ENCODE peak calls at places on chromosomes 4 and X, in ten cellular contexts. V is spleen, O is lung, Y is tibial artery, S is GM12878, Z is neural progenitor cell, D is tibial nerve, N is osteoblast, C is esophagus squamous epithelium, M is ovary. W is an unnamed sample.

GRCh38 chrX:56728321-56728720 is 722 bp upstream of the NBDY start:
- DNase-seq in V (no peak), D (no peak), M (no peak), S (no peak), O (no peak), C (no peak), Y (no peak), Z (no peak), N (no peak), W (no peak)

GRCh38 chr4:6275351-6275750 is 5.7 kb downstream of the WFS1 start:
- DNase-seq in S (no peak), M (no peak), Z (no peak), C (no peak), O (no peak), D (no peak), Y (no peak), V (no peak), N (peak; percentile 11), W (no peak)

GRCh38 chr4:114036426-114036825 is 57.0 kb upstream of the ARSJ start:
- DNase-seq in Y (no peak), V (no peak), Z (peak; percentile 12), N (no peak), D (no peak), S (no peak), M (no peak), O (no peak), C (no peak), W (peak; percentile 28)

GRCh38 chr4:147019061-147019460 is 73.4 kb upstream of the TTC29 start:
- DNase-seq in S (no peak), Z (peak; percentile 65), O (peak; percentile 62), N (peak; percentile 31), V (peak; percentile 78), D (peak; percentile 92), Y (peak; percentile 79), M (no peak), C (no peak), W (peak; percentile 80)

GRCh38 chrX:97315939-97316338 is 432.2 kb downstream of the RPA4 start:
- DNase-seq in Y (no peak), S (no peak), Z (no peak), N (no peak), C (no peak), D (no peak), V (no peak), M (no peak), O (no peak), W (no peak)

GRCh38 chr4:71827811-71828210 is 43.9 kb upstream of the GC start:
- DNase-seq in Z (no peak), O (no peak), C (no peak), Y (no peak), N (no peak), D (no peak), S (no peak), V (no peak), M (no peak), W (no peak)

GRCh38 chr4:173506780-173507211 is 23.2 kb downstream of the HAND2 start:
- DNase-seq in S (no peak), N (peak; percentile 74), D (no peak), O (no peak), Y (no peak), Z (peak; percentile 75), M (no peak), V (no peak), C (no peak), W (no peak)

GRCh38 chrX:24133280-24133679 is 16.2 kb upstream of the ZFX start:
- DNase-seq in D (no peak), C (no peak), Z (no peak), O (no peak), S (no peak), N (peak; percentile 51), Y (no peak), M (no peak), V (peak; percentile 49), W (no peak)

GRCh38 chr4:73978886-73979285 is 2.9 kb downstream of the PF4 start:
- DNase-seq in C (no peak), N (peak; percentile 83), O (no peak), V (no peak), M (no peak), S (no peak), Y (no peak), Z (no peak), D (no peak), W (no peak)

GRCh38 chr4:1045193-1045594 is 33.8 kb downstream of the FGFRL1 start:
- DNase-seq in S (no peak), Z (no peak), M (peak; percentile 19), C (no peak), Y (no peak), O (no peak), V (peak; percentile 47), N (peak; percentile 76), D (no peak), W (peak; percentile 29)

GRCh38 chrX:30181353-30181752 is 34.0 kb upstream of the MAGEB2 start:
- DNase-seq in C (no peak), Z (no peak), M (no peak), O (no peak), Y (no peak), S (no peak), N (peak; percentile 27), D (no peak), V (no peak), W (no peak)

GRCh38 chr4:150976478-150977118 is 38.5 kb downstream of the LRBA start:
- DNase-seq in O (no peak), V (no peak), D (no peak), Z (peak; percentile 38), S (no peak), C (no peak), N (no peak), Y (no peak), M (no peak), W (no peak)

GRCh38 chr4:54230479-54231418 is 1.7 kb downstream of the PDGFRA start:
- DNase-seq in C (no peak), Z (peak; percentile 49), D (peak; percentile 53), Y (peak; percentile 70), V (no peak), M (peak; percentile 45), S (no peak), O (no peak), N (peak; percentile 92), W (no peak)

GRCh38 chr4:117447925-117448324 is 362.5 kb upstream of the TRAM1L1 start:
- DNase-seq in M (no peak), Z (no peak), O (no peak), S (no peak), N (no peak), C (no peak), Y (no peak), V (no peak), D (no peak), W (peak; percentile 31)

GRCh38 chr4:1933700-1934099 is 62.5 kb downstream of the NSD2 start:
- DNase-seq in N (no peak), Y (no peak), V (no peak), M (no peak), D (no peak), C (no peak), O (no peak), S (no peak), Z (no peak), W (no peak)

GRCh38 chrX:85052636-85053343 is 49.1 kb downstream of the APOOL start:
- DNase-seq in M (no peak), S (no peak), D (no peak), O (no peak), V (no peak), Y (no peak), C (no peak), Z (no peak), N (no peak), W (no peak)

GRCh38 chrX:108001218-108001814 is 19.1 kb upstream of the TEX13B start:
- DNase-seq in Y (no peak), O (no peak), C (no peak), M (no peak), Z (peak; percentile 50), D (no peak), V (no peak), S (no peak), N (peak; percentile 62), W (no peak)

GRCh38 chrX:28888421-28888820 is 301.2 kb downstream of the IL1RAPL1 start:
- DNase-seq in C (no peak), Y (no peak), S (no peak), N (no peak), D (no peak), V (no peak), M (no peak), Z (no peak), O (no peak), W (no peak)

GRCh38 chrX:28884823-28885222 is 297.6 kb downstream of the IL1RAPL1 start:
- DNase-seq in O (no peak), Z (no peak), Y (no peak), M (no peak), D (no peak), C (no peak), S (no peak), V (no peak), N (no peak), W (no peak)

DNA sequence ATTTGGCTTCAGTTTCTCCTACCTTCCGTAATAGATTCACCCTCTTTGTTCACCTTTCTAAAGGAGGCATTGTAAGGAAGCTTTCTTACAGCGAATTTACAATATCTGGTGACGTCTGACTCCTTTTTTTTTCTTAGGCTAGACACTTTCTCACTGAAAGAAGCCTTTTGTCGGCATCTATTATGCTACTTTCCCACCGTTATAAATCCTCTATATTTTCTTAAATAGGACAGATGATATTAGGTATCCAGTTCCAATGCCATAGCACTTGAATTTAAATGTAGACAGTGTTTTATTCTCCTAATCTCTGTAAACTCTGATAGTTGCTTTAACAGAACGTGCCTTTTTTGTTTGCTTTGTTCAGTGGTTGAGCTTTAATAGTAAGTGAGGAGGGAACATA is 302.4 kb downstream of the IL1RAPL1 start:
- DNase-seq in D (no peak), V (no peak), S (no peak), M (no peak), N (no peak), C (no peak), Y (no peak), Z (peak; percentile 30), O (no peak), W (no peak)
- TF ChIP-seq CTCF in D (no peak), V (no peak), S (no peak), M (no peak), N (no peak), C (no peak), Y (no peak), Z (no peak), O (no peak), W (no peak)

GRCh38 chrX:109140463-109140862 is 341.4 kb downstream of the GUCY2F start:
- DNase-seq in Z (no peak), O (no peak), M (no peak), V (no peak), N (no peak), D (no peak), Y (no peak), S (no peak), C (no peak), W (no peak)
- H3K9me3 ChIP-seq in Z (peaks cover 21% of the 10 kb centered on the region), O (no peaks in the 10 kb centered on the region), M (no peaks in the 10 kb centered on the region), V (peaks cover 49% of the 10 kb centered on the region), N (no peaks in the 10 kb centered on the region), D (peaks cover 4% of the 10 kb centered on the region), Y (peaks cover 17% of the 10 kb centered on the region), S (no peaks in the 10 kb centered on the region), C (no peaks in the 10 kb centered on the region), W (no peaks in the 10 kb centered on the region)

GRCh38 chrX:102154900-102155805 is 624 bp downstream of the BEX5 start:
- DNase-seq in N (no peak), M (peak; percentile 26), Y (no peak), V (peak; percentile 77), C (no peak), S (no peak), O (peak; percentile 28), Z (peak; percentile 1), D (no peak), W (no peak)
- H3K4me3 ChIP-seq in N (peak overlapping the region; percentile 43), M (peak overlapping the region; percentile 35), Y (peak overlapping the region; percentile 56), V (peak overlapping the region; percentile 20), C (peak overlapping the region; percentile 45), S (peak overlapping the region; percentile 50), O (peak overlapping the region; percentile 41), Z (peak overlapping the region; percentile 29), D (peak overlapping the region; percentile 36), W (no peak overlapping the region)

GRCh38 chr4:123497328-123497727 is 100.7 kb downstream of the SPRY1 start:
- DNase-seq in D (no peak), N (no peak), V (no peak), M (no peak), Y (no peak), O (no peak), C (no peak), S (no peak), Z (no peak), W (no peak)
- TF ChIP-seq CTCF in D (no peak), N (no peak), V (no peak), M (no peak), Y (no peak), O (no peak), C (no peak), S (no peak), Z (no peak), W (no peak)